ENCODE peak calls at places on chromosomes 7 and 10, in five cellular contexts. A is PC-3, Z is kidney, G is osteocyte, V is IMR-90. L is an unnamed sample.

GRCh38 chr10:61822781-61823230 is 78.7 kb upstream of the ARID5B start:
- DNase-seq in A (no peak), Z (no peak), G (no peak), V (peak), L (peak)

GRCh38 chr7:20238754-20239324 is 21.7 kb upstream of the MACC1 start:
- DNase-seq in A (no peak), Z (no peak), G (no peak), V (no peak), L (no peak)

GRCh38 chr7:148809856-148810255 is 74.2 kb downstream of the EZH2 start:
- DNase-seq in A (no peak), Z (no peak), G (no peak), V (no peak), L (no peak)

GRCh38 chr10:3790272-3790671 is 5.3 kb upstream of the KLF6 start:
- DNase-seq in A (no peak), Z (no peak), G (no peak), V (no peak), L (no peak)

GRCh38 chr7:141460781-141461715 is 90.2 kb upstream of the AGK start:
- DNase-seq in A (no peak), Z (no peak), G (no peak), V (no peak), L (peak)

GRCh38 chr7:128921866-128922440 is 11.4 kb upstream of the KCP start:
- DNase-seq in A (no peak), Z (no peak), G (no peak), V (no peak), L (no peak)

GRCh38 chr7:105473163-105473562 is 48.9 kb downstream of the PUS7 start:
- DNase-seq in A (no peak), Z (no peak), G (no peak), V (peak), L (peak)

GRCh38 chr7:151342102-151342646 is 562 bp downstream of the NUB1 start:
- DNase-seq in A (no peak), Z (no peak), G (no peak), V (no peak), L (no peak)

GRCh38 chr7:145031162-145031561 is 195.3 kb upstream of the TPK1 start:
- DNase-seq in A (no peak), Z (no peak), G (no peak), V (no peak), L (no peak)

GRCh38 chr10:13585195-13585751 is 1.5 kb upstream of the PRPF18 start:
- DNase-seq in A (no peak), Z (no peak), G (no peak), V (no peak), L (no peak)

GRCh38 chr10:24307696-24308476 is 98.9 kb downstream of the KIAA1217 start:
- DNase-seq in A (no peak), Z (no peak), G (no peak), V (no peak), L (no peak)

GRCh38 chr7:37408241-37408884 is 40.3 kb downstream of the ELMO1 start:
- DNase-seq in A (no peak), Z (no peak), G (no peak), V (no peak), L (no peak)

GRCh38 chr10:6023661-6024333 is 38.4 kb downstream of the IL2RA start:
- DNase-seq in A (no peak), Z (no peak), G (peak), V (no peak), L (peak)

GRCh38 chr10:6221192-6221940 is 18.6 kb downstream of the PFKFB3 start:
- DNase-seq in A (no peak), Z (peak), G (no peak), V (no peak), L (no peak)

GRCh38 chr7:123022576-123022975 is 27.1 kb upstream of the TAS2R16 start:
- DNase-seq in A (peak), Z (no peak), G (no peak), V (no peak), L (no peak)

GRCh38 chr7:7491044-7491443 is 44.6 kb downstream of the COL28A1 start:
- DNase-seq in A (no peak), Z (no peak), G (no peak), V (peak), L (peak)

DNA sequence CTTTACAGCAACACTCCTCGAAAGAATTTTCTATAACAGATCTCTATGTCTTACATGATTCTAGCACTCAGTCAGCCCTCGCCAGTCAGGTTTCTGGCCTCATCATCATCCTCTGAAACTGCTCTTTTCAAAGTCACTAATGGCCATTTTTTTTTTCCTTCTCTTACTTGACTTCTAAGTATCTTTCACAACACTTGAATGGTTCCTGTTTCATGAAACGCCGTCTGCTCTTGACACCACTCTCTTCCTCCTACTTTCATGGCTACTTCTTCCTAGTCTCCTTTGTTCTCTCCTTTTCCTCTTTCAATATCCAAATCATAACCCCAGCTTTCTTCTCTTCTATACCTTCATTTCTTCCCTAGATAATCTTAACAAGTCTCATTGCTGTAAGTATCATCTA is 100.5 kb upstream of the NRP1 start:
- DNase-seq in A (no peak), Z (no peak), G (no peak), V (no peak), L (no peak)
- TF ChIP-seq CTCF in A (no peak), Z (no peak), G (no peak), V (no peak), L (no peak)

DNA sequence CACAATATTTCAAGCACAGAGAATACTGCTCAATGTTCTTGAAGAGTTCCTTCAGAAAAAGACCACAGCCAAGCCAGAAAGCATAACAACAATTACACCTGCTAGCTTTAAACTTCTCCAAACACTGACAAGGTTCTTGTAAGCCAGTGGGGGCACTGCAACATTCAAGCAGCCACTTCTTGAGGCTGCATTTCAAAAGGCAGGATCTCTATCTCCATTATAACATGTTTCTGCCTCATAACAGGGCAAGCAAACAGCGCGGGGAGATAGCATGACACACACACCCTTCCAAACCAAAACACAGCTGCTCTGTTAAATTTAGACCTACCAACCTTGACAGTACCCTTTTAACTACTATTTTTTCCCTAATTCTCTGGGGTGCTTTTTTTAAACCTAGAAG is 30.8 kb downstream of the CHCHD3 start:
- DNase-seq in A (no peak), Z (no peak), G (no peak), V (peak), L (no peak)
- TF ChIP-seq CTCF in A (peak), Z (no peak), G (peak), V (peak), L (peak)

DNA sequence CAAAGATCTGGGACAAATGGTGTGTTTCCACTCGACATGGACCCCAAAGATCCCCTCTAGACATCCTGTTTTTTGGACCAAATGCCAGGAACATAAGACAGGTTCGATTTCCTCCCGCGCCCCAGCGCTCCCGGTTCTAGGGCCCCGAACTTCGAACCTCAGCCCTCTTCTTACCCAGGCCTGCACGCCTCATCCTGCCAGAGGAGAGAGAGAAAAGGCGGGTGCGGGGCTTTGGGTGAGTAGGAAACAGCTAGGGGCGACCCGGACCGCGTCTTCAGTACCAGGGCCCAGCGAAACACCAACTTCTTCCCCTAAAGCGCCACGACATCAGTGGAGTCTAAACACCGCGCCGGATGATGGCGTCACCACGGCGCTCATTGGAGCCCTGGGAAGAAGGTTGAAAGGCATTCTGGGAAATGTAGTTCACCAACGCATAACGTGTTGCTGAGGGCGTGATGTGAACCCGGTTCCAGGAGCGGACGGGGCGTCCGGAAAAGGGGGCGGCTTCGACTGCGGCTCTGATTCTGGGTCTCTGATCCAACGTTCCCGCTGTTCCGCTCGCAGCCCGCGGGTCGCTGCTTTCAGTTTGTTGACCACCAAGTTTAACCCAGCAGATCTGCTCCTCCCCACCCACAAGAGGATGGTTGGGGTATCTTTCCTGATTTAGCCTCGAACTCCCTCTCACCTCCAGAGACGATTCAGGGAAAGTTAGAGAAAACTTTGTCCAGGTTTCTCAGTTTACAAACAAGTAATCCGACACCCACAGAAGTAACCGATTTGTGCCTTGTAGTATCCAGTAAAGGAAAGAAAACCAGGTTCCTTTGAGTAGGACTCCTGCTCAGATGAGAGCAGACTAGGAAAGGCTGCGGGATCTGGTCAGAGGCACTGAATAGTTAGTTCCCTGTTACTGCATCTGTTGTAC is at the start of gene BET1:
- DNase-seq in A (peak), Z (peak), G (peak), V (peak), L (peak)
- TF ChIP-seq CTCF in A (no peak), Z (no peak), G (no peak), V (no peak), L (no peak)

DNA sequence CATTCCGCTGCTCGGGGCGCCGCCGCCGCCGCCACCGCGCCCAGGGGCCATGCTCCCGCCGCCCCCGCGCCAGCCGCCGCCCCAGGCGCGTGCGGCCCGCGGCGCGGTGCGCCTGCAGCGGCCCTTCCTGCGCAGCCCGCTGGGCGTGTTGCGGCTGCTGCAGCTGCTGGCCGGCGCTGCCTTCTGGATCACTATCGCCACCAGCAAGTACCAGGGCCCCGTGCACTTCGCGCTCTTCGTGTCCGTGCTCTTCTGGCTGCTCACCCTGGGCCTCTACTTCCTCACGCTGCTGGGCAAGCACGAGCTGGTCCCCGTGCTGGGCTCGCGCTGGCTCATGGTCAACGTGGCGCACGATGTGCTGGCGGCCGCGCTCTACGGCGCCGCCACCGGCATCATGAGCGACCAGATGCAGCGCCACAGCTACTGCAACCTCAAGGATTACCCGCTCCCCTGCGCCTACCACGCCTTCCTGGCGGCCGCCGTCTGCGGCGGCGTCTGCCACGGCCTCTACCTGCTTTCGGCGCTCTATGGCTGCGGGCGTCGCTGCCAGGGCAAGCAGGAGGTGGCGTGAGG is 384 bp downstream of the MARVELD1 start:
- DNase-seq in A (peak), Z (peak), G (peak), V (peak), L (peak)
- TF ChIP-seq CTCF in A (peak), Z (peak), G (peak), V (peak), L (peak)

L was measured in HFFc6.